ENCODE peak calls at places on chromosomes 12 and 14, in four cellular contexts. One of them, this sample, is unnamed.
A peak's percentile ranks its signal among the peaks of the same experiment; 100 is the strongest.

GRCh38 chr12:7439579-7440505 is 4.1 kb downstream of the CD163L1 start:
- DNase-seq in K562: peak; percentile 83
- DNase-seq in A549: peak; percentile 93
- DNase-seq in HepG2: no peak
- DNase-seq in this sample: peak; percentile 84

GRCh38 chr12:13106666-13107065 is 3.2 kb upstream of the GSG1 start:
- DNase-seq in K562: no peak
- DNase-seq in A549: no peak
- DNase-seq in HepG2: no peak
- DNase-seq in this sample: no peak

GRCh38 chr12:82682851-82683261 is 3.9 kb upstream of the TMTC2 start:
- DNase-seq in K562: no peak
- DNase-seq in A549: peak; percentile 55
- DNase-seq in HepG2: no peak
- DNase-seq in this sample: no peak

GRCh38 chr12:118526255-118527095 is 150.1 kb downstream of the SUDS3 start:
- DNase-seq in K562: no peak
- DNase-seq in A549: no peak
- DNase-seq in HepG2: no peak
- DNase-seq in this sample: no peak

GRCh38 chr14:104150201-104151027 is 12.0 kb downstream of the KIF26A start:
- DNase-seq in K562: no peak
- DNase-seq in A549: peak; percentile 40
- DNase-seq in HepG2: no peak
- DNase-seq in this sample: peak; percentile 71

GRCh38 chr14:21860172-21860571 is 186.6 kb upstream of the OR4E1 start:
- DNase-seq in K562: peak; percentile 37
- DNase-seq in A549: peak; percentile 28
- DNase-seq in HepG2: peak; percentile 30
- DNase-seq in this sample: peak; percentile 58

GRCh38 chr14:75831971-75832370 is 149.8 kb downstream of the TGFB3 start:
- DNase-seq in K562: peak; percentile 44
- DNase-seq in A549: peak; percentile 31
- DNase-seq in HepG2: no peak
- DNase-seq in this sample: no peak

GRCh38 chr12:130796985-130797686 is 41.9 kb downstream of the STX2 start:
- DNase-seq in K562: no peak
- DNase-seq in A549: no peak
- DNase-seq in HepG2: no peak
- DNase-seq in this sample: no peak

GRCh38 chr12:116164263-116164817 is 113.2 kb downstream of the MED13L start:
- DNase-seq in K562: peak; percentile 76
- DNase-seq in A549: no peak
- DNase-seq in HepG2: no peak
- DNase-seq in this sample: no peak

GRCh38 chr12:2372178-2372577 is 319.4 kb downstream of the CACNA1C start:
- DNase-seq in K562: no peak
- DNase-seq in A549: no peak
- DNase-seq in HepG2: no peak
- DNase-seq in this sample: no peak

GRCh38 chr12:9843416-9843815 is 16.1 kb downstream of the KLRF1 start:
- DNase-seq in K562: no peak
- DNase-seq in A549: no peak
- DNase-seq in HepG2: no peak
- DNase-seq in this sample: no peak

GRCh38 chr14:103735815-103736545 is 20.4 kb downstream of the ZFYVE21 start:
- DNase-seq in K562: no peak
- DNase-seq in A549: no peak
- DNase-seq in HepG2: no peak
- DNase-seq in this sample: no peak

GRCh38 chr14:70714055-70714550 is 72.4 kb downstream of the TTC9 start:
- DNase-seq in K562: peak; percentile 49
- DNase-seq in A549: peak; percentile 70
- DNase-seq in HepG2: peak; percentile 57
- DNase-seq in this sample: peak; percentile 44

GRCh38 chr14:49865431-49865859 is 12.9 kb upstream of the NEMF start:
- DNase-seq in K562: peak; percentile 83
- DNase-seq in A549: peak; percentile 75
- DNase-seq in HepG2: peak; percentile 48
- DNase-seq in this sample: peak; percentile 85

GRCh38 chr12:50573271-50573670 is 68.5 kb downstream of the DIP2B start:
- DNase-seq in K562: no peak
- DNase-seq in A549: no peak
- DNase-seq in HepG2: no peak
- DNase-seq in this sample: no peak

GRCh38 chr14:77148510-77149231 is 7.1 kb upstream of the ZDHHC22 start:
- DNase-seq in K562: peak; percentile 40
- DNase-seq in A549: peak; percentile 37
- DNase-seq in HepG2: no peak
- DNase-seq in this sample: no peak

GRCh38 chr14:72603639-72604038 is 290.3 kb downstream of the DPF3 start:
- DNase-seq in K562: no peak
- DNase-seq in A549: no peak
- DNase-seq in HepG2: no peak
- DNase-seq in this sample: no peak

GRCh38 chr12:77122661-77123060 is 57.3 kb upstream of the E2F7 start:
- DNase-seq in K562: no peak
- DNase-seq in A549: no peak
- DNase-seq in HepG2: no peak
- DNase-seq in this sample: no peak

GRCh38 chr14:32677381-32677780 is 261.3 kb upstream of the NPAS3 start:
- DNase-seq in K562: no peak
- DNase-seq in A549: no peak
- DNase-seq in HepG2: no peak
- DNase-seq in this sample: no peak

GRCh38 chr12:80892597-80893445 is 44.9 kb downstream of the LIN7A start:
- DNase-seq in K562: no peak
- DNase-seq in A549: no peak
- DNase-seq in HepG2: no peak
- DNase-seq in this sample: no peak

GRCh38 chr12:68821357-68822188 is 13.6 kb downstream of the MDM2 start:
- DNase-seq in K562: no peak
- DNase-seq in A549: no peak
- DNase-seq in HepG2: no peak
- DNase-seq in this sample: no peak

GRCh38 chr14:63672417-63673180 is 30.9 kb upstream of the WDR89 start:
- DNase-seq in K562: no peak
- DNase-seq in A549: no peak
- DNase-seq in HepG2: no peak
- DNase-seq in this sample: no peak

GRCh38 chr12:86193931-86194330 is 62.3 kb downstream of the MGAT4C start:
- DNase-seq in K562: no peak
- DNase-seq in A549: no peak
- DNase-seq in HepG2: no peak
- DNase-seq in this sample: no peak

GRCh38 chr12:106130474-106131113 is 8.2 kb downstream of the NUAK1 start:
- DNase-seq in K562: no peak
- DNase-seq in A549: no peak
- DNase-seq in HepG2: peak; percentile 76
- DNase-seq in this sample: no peak

GRCh38 chr14:77864580-77864979 is 64.7 kb downstream of the ADCK1 start:
- DNase-seq in K562: no peak
- DNase-seq in A549: no peak
- DNase-seq in HepG2: no peak
- DNase-seq in this sample: no peak

GRCh38 chr12:132186857-132187620 is 42.8 kb downstream of the NOC4L start:
- DNase-seq in K562: no peak
- DNase-seq in A549: no peak
- DNase-seq in HepG2: no peak
- DNase-seq in this sample: no peak

GRCh38 chr14:99755629-99756603 is 37.3 kb upstream of the EML1 start:
- DNase-seq in K562: peak; percentile 18
- DNase-seq in A549: peak; percentile 82
- DNase-seq in HepG2: peak; percentile 24
- DNase-seq in this sample: no peak

GRCh38 chr12:74111688-74112360 is 425.8 kb upstream of the ATXN7L3B start:
- DNase-seq in K562: peak; percentile 67
- DNase-seq in A549: peak; percentile 51
- DNase-seq in HepG2: peak; percentile 13
- DNase-seq in this sample: peak; percentile 72

GRCh38 chr14:77024171-77024627 is 4.3 kb downstream of the IRF2BPL start:
- DNase-seq in K562: peak; percentile 62
- DNase-seq in A549: peak; percentile 80
- DNase-seq in HepG2: peak; percentile 66
- DNase-seq in this sample: peak; percentile 89

GRCh38 chr12:114920828-114921579 is 237.0 kb upstream of the TBX3 start:
- DNase-seq in K562: no peak
- DNase-seq in A549: no peak
- DNase-seq in HepG2: no peak
- DNase-seq in this sample: no peak

GRCh38 chr14:103501921-103502669 is 20.5 kb downstream of the CKB start:
- DNase-seq in K562: no peak
- DNase-seq in A549: no peak
- DNase-seq in HepG2: no peak
- DNase-seq in this sample: no peak

GRCh38 chr14:100747021-100747586 is 20.4 kb downstream of the DLK1 start:
- DNase-seq in K562: no peak
- DNase-seq in A549: peak; percentile 73
- DNase-seq in HepG2: peak; percentile 55
- DNase-seq in this sample: no peak

GRCh38 chr12:111546171-111546570 is 52.9 kb downstream of the ATXN2 start:
- DNase-seq in K562: no peak
- DNase-seq in A549: no peak
- DNase-seq in HepG2: no peak
- DNase-seq in this sample: no peak

GRCh38 chr12:95721320-95721719 is 69.2 kb downstream of the NTN4 start:
- DNase-seq in K562: no peak
- DNase-seq in A549: peak; percentile 53
- DNase-seq in HepG2: no peak
- DNase-seq in this sample: no peak

GRCh38 chr12:116710367-116710766 is 27.5 kb downstream of the SPRING1 start:
- DNase-seq in K562: no peak
- DNase-seq in A549: no peak
- DNase-seq in HepG2: no peak
- DNase-seq in this sample: no peak

GRCh38 chr12:110880651-110881050 is 33.9 kb downstream of the CCDC63 start:
- DNase-seq in K562: no peak
- DNase-seq in A549: no peak
- DNase-seq in HepG2: no peak
- DNase-seq in this sample: no peak

GRCh38 chr12:6141048-6141447 is 16.6 kb upstream of the VWF start:
- DNase-seq in K562: no peak
- DNase-seq in A549: no peak
- DNase-seq in HepG2: no peak
- DNase-seq in this sample: no peak

GRCh38 chr12:52241205-52241842 is 8.3 kb downstream of the KRT7 start:
- DNase-seq in K562: no peak
- DNase-seq in A549: peak; percentile 63
- DNase-seq in HepG2: no peak
- DNase-seq in this sample: no peak
- TF ChIP-seq NR3C1 in K562: no peak
- TF ChIP-seq NR3C1 in A549: no peak
- TF ChIP-seq NR3C1 in HepG2: no peak
- TF ChIP-seq NR3C1 in this sample: no peak

GRCh38 chr14:38553586-38553985 is 297.7 kb upstream of the CLEC14A start:
- DNase-seq in K562: no peak
- DNase-seq in A549: no peak
- DNase-seq in HepG2: no peak
- DNase-seq in this sample: no peak
- TF ChIP-seq HMGXB4 in K562: no peak
- TF ChIP-seq HMGXB4 in A549: no peak
- TF ChIP-seq HMGXB4 in HepG2: no peak
- TF ChIP-seq HMGXB4 in this sample: no peak

GRCh38 chr12:133235401-133236112 is at the start of gene ANHX:
- DNase-seq in K562: no peak
- DNase-seq in A549: no peak
- DNase-seq in HepG2: no peak
- DNase-seq in this sample: no peak

GRCh38 chr12:133233993-133234564 is 1.6 kb downstream of the ANHX start:
- DNase-seq in K562: no peak
- DNase-seq in A549: no peak
- DNase-seq in HepG2: no peak
- DNase-seq in this sample: no peak

GRCh38 chr12:133236556-133236955 is 879 bp upstream of the ANHX start:
- DNase-seq in K562: no peak
- DNase-seq in A549: no peak
- DNase-seq in HepG2: no peak
- DNase-seq in this sample: no peak

GRCh38 chr12:133234971-133235370 is 706 bp downstream of the ANHX start:
- DNase-seq in K562: no peak
- DNase-seq in A549: no peak
- DNase-seq in HepG2: no peak
- DNase-seq in this sample: no peak

DNA sequence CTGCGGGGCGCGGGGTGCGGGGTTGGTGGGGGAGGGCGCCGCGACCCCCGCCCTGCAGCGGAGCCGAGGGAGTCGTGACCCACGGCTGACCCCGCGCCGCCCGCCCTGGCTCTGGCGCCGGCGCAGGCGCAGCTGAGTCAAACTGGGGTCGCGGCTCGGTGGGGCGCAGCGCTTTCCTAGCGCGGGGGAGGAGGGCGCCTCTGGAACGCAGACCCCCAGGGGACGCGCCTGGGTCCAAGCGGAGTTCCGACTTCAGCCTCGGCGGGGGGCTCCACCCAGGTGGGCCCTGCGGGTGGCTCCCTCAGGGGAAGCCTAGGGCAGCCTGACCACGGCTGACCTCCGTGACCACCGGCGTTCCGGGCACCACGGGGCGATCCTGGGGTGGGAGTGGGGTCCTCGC is 467 bp upstream of the ANHX start:
- DNase-seq in K562: no peak
- DNase-seq in A549: no peak
- DNase-seq in HepG2: no peak
- DNase-seq in this sample: no peak
- TF ChIP-seq NR3C1 in K562: no peak
- TF ChIP-seq NR3C1 in A549: no peak
- TF ChIP-seq NR3C1 in HepG2: no peak
- TF ChIP-seq NR3C1 in this sample: no peak

GRCh38 chr14:94663965-94664704 is 51.9 kb downstream of the SERPINA3 start:
- DNase-seq in K562: no peak
- DNase-seq in A549: no peak
- DNase-seq in HepG2: no peak
- DNase-seq in this sample: no peak

GRCh38 chr14:94665544-94665943 is 53.4 kb downstream of the SERPINA3 start:
- DNase-seq in K562: no peak
- DNase-seq in A549: no peak
- DNase-seq in HepG2: no peak
- DNase-seq in this sample: no peak

GRCh38 chr14:94659953-94660946 is 48.1 kb downstream of the SERPINA3 start:
- DNase-seq in K562: no peak
- DNase-seq in A549: no peak
- DNase-seq in HepG2: no peak
- DNase-seq in this sample: no peak

GRCh38 chr14:94670692-94671285 is 58.6 kb downstream of the SERPINA3 start:
- DNase-seq in K562: no peak
- DNase-seq in A549: no peak
- DNase-seq in HepG2: no peak
- DNase-seq in this sample: no peak

DNA sequence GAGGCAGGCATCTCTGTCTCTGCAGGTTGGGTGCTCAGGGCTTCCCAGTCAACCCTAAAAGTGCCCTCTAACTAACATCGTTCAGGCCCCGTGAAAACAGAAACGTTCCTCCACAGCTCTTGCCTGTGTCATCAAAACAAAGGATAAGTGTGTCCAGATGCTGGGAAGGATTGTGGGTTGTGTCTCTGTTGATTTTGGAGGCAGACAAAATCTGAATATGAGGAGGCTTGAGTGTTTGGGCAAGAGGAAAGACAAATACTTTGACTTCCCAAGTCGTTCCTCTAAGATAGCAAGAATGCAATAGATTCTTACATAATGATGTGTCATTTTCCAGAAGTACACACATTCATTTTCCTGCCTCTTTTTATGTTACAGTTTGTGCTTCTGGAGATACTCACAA is 52.9 kb downstream of the SERPINA3 start:
- DNase-seq in K562: no peak
- DNase-seq in A549: peak; percentile 10
- DNase-seq in HepG2: no peak
- DNase-seq in this sample: no peak
- TF ChIP-seq HMGXB4 in K562: no peak
- TF ChIP-seq HMGXB4 in A549: no peak
- TF ChIP-seq HMGXB4 in HepG2: no peak
- TF ChIP-seq HMGXB4 in this sample: no peak

This sample was measured in WTC11.